ENCODE peak calls at places on chromosomes 13 and 19, in ten cellular contexts. One of them, this sample, is unnamed.

GRCh38 chr13:76684336-76684735 is 201.9 kb downstream of the KCTD12 start:
- DNase-seq in NB4: no peak
- DNase-seq in AG08396: no peak
- DNase-seq in stimulated activated CD4-positive, alpha-beta T cell treated with anti-CD3 and anti-CD28 coated beads, Interleukin-1b, Interleukin-23, amount 100 ng/mL, for 24 hours: no peak
- DNase-seq in NCI-H226: no peak
- DNase-seq in B cell: no peak
- DNase-seq in hepatic stellate cell: no peak
- DNase-seq in retinal pigment epithelial cell: no peak
- DNase-seq in epithelial cell of esophagus: no peak
- DNase-seq in activated T-cell treated with anti-CD3 and anti-CD28 coated beads for 4 hours: no peak
- DNase-seq in this sample: no peak

GRCh38 chr13:76380436-76381065 is 505.7 kb downstream of the KCTD12 start:
- DNase-seq in NB4: no peak
- DNase-seq in AG08396: no peak
- DNase-seq in stimulated activated CD4-positive, alpha-beta T cell treated with anti-CD3 and anti-CD28 coated beads, Interleukin-1b, Interleukin-23, amount 100 ng/mL, for 24 hours: no peak
- DNase-seq in NCI-H226: peak
- DNase-seq in B cell: no peak
- DNase-seq in hepatic stellate cell: no peak
- DNase-seq in retinal pigment epithelial cell: peak
- DNase-seq in epithelial cell of esophagus: no peak
- DNase-seq in activated T-cell treated with anti-CD3 and anti-CD28 coated beads for 4 hours: no peak
- DNase-seq in this sample: no peak

GRCh38 chr13:51959773-51960172 is 51.5 kb downstream of the ATP7B start:
- DNase-seq in NB4: peak
- DNase-seq in AG08396: no peak
- DNase-seq in stimulated activated CD4-positive, alpha-beta T cell treated with anti-CD3 and anti-CD28 coated beads, Interleukin-1b, Interleukin-23, amount 100 ng/mL, for 24 hours: no peak
- DNase-seq in NCI-H226: no peak
- DNase-seq in B cell: no peak
- DNase-seq in hepatic stellate cell: no peak
- DNase-seq in retinal pigment epithelial cell: no peak
- DNase-seq in epithelial cell of esophagus: no peak
- DNase-seq in activated T-cell treated with anti-CD3 and anti-CD28 coated beads for 4 hours: no peak
- DNase-seq in this sample: no peak

GRCh38 chr19:40411125-40411842 is 1.9 kb downstream of the PRX start:
- DNase-seq in NB4: no peak
- DNase-seq in AG08396: no peak
- DNase-seq in stimulated activated CD4-positive, alpha-beta T cell treated with anti-CD3 and anti-CD28 coated beads, Interleukin-1b, Interleukin-23, amount 100 ng/mL, for 24 hours: no peak
- DNase-seq in NCI-H226: no peak
- DNase-seq in B cell: no peak
- DNase-seq in hepatic stellate cell: no peak
- DNase-seq in retinal pigment epithelial cell: no peak
- DNase-seq in epithelial cell of esophagus: no peak
- DNase-seq in activated T-cell treated with anti-CD3 and anti-CD28 coated beads for 4 hours: no peak
- DNase-seq in this sample: no peak

GRCh38 chr13:49443327-49443688 is 556 bp downstream of the CAB39L start:
- DNase-seq in NB4: peak
- DNase-seq in AG08396: peak
- DNase-seq in stimulated activated CD4-positive, alpha-beta T cell treated with anti-CD3 and anti-CD28 coated beads, Interleukin-1b, Interleukin-23, amount 100 ng/mL, for 24 hours: no peak
- DNase-seq in NCI-H226: peak
- DNase-seq in B cell: no peak
- DNase-seq in hepatic stellate cell: peak
- DNase-seq in retinal pigment epithelial cell: no peak
- DNase-seq in epithelial cell of esophagus: peak
- DNase-seq in activated T-cell treated with anti-CD3 and anti-CD28 coated beads for 4 hours: no peak
- DNase-seq in this sample: no peak

GRCh38 chr13:94217370-94217769 is 262.1 kb downstream of the DCT start:
- DNase-seq in NB4: no peak
- DNase-seq in AG08396: no peak
- DNase-seq in stimulated activated CD4-positive, alpha-beta T cell treated with anti-CD3 and anti-CD28 coated beads, Interleukin-1b, Interleukin-23, amount 100 ng/mL, for 24 hours: no peak
- DNase-seq in NCI-H226: peak
- DNase-seq in B cell: no peak
- DNase-seq in hepatic stellate cell: no peak
- DNase-seq in retinal pigment epithelial cell: no peak
- DNase-seq in epithelial cell of esophagus: no peak
- DNase-seq in activated T-cell treated with anti-CD3 and anti-CD28 coated beads for 4 hours: no peak
- DNase-seq in this sample: no peak

GRCh38 chr19:48290923-48291700 is 21.2 kb downstream of the ZNF114 start:
- DNase-seq in NB4: peak
- DNase-seq in AG08396: peak
- DNase-seq in stimulated activated CD4-positive, alpha-beta T cell treated with anti-CD3 and anti-CD28 coated beads, Interleukin-1b, Interleukin-23, amount 100 ng/mL, for 24 hours: peak
- DNase-seq in NCI-H226: peak
- DNase-seq in B cell: peak
- DNase-seq in hepatic stellate cell: peak
- DNase-seq in retinal pigment epithelial cell: no peak
- DNase-seq in epithelial cell of esophagus: peak
- DNase-seq in activated T-cell treated with anti-CD3 and anti-CD28 coated beads for 4 hours: peak
- DNase-seq in this sample: peak

GRCh38 chr19:31269425-31270127 is 79.7 kb downstream of the TSHZ3 start:
- DNase-seq in NB4: no peak
- DNase-seq in AG08396: no peak
- DNase-seq in stimulated activated CD4-positive, alpha-beta T cell treated with anti-CD3 and anti-CD28 coated beads, Interleukin-1b, Interleukin-23, amount 100 ng/mL, for 24 hours: no peak
- DNase-seq in NCI-H226: no peak
- DNase-seq in B cell: no peak
- DNase-seq in hepatic stellate cell: no peak
- DNase-seq in retinal pigment epithelial cell: no peak
- DNase-seq in epithelial cell of esophagus: no peak
- DNase-seq in activated T-cell treated with anti-CD3 and anti-CD28 coated beads for 4 hours: no peak
- DNase-seq in this sample: no peak

GRCh38 chr13:51802601-51803000 is 1.4 kb downstream of the DHRS12 start:
- DNase-seq in NB4: no peak
- DNase-seq in AG08396: no peak
- DNase-seq in stimulated activated CD4-positive, alpha-beta T cell treated with anti-CD3 and anti-CD28 coated beads, Interleukin-1b, Interleukin-23, amount 100 ng/mL, for 24 hours: no peak
- DNase-seq in NCI-H226: no peak
- DNase-seq in B cell: no peak
- DNase-seq in hepatic stellate cell: no peak
- DNase-seq in retinal pigment epithelial cell: no peak
- DNase-seq in epithelial cell of esophagus: no peak
- DNase-seq in activated T-cell treated with anti-CD3 and anti-CD28 coated beads for 4 hours: no peak
- DNase-seq in this sample: no peak

This sample was measured in SK-N-MC.